ENCODE peak calls at places on chromosomes 16 and 17, in nine cellular contexts. J is heart left ventricle, H is breast epithelium, V is IMR-90, Z is sigmoid colon, Y is adrenal gland, P is HCT116, M is uterus, B is Peyer's patch. O is an unnamed sample.

GRCh38 chr17:27631409-27631755 is 394 bp downstream of the LGALS9 start:
- DNase-seq in J (no peak), H (no peak), V (no peak), Z (no peak), Y (no peak), P (no peak), M (no peak), B (peak), O (no peak)

GRCh38 chr16:67170168-67170947 is at the start of gene NOL3:
- DNase-seq in J (peak), H (peak), V (peak), Z (peak), Y (peak), P (no peak), M (peak), B (peak), O (peak)

GRCh38 chr17:40878044-40878443 is 7.0 kb downstream of the KRT20 start:
- DNase-seq in J (no peak), H (no peak), V (no peak), Z (no peak), Y (no peak), P (no peak), M (no peak), B (no peak), O (no peak)

GRCh38 chr17:77744268-77744988 is 214.1 kb upstream of the TNRC6C start:
- DNase-seq in J (peak), H (no peak), V (no peak), Z (peak), Y (no peak), P (no peak), M (no peak), B (no peak), O (no peak)

GRCh38 chr17:2981325-2981724 is 82.1 kb downstream of the OR1D5 start:
- DNase-seq in J (no peak), H (no peak), V (no peak), Z (peak), Y (no peak), P (no peak), M (no peak), B (no peak), O (no peak)

GRCh38 chr17:37770631-37771518 is 26.0 kb upstream of the HNF1B start:
- DNase-seq in J (peak), H (peak), V (peak), Z (no peak), Y (peak), P (peak), M (no peak), B (no peak), O (peak)

GRCh38 chr17:21399476-21400203 is 23.5 kb downstream of the KCNJ12 start:
- DNase-seq in J (no peak), H (no peak), V (no peak), Z (no peak), Y (no peak), P (no peak), M (no peak), B (no peak), O (no peak)

GRCh38 chr16:84303023-84303422 is 8.3 kb downstream of the WFDC1 start:
- DNase-seq in J (peak), H (no peak), V (peak), Z (peak), Y (peak), P (no peak), M (peak), B (no peak), O (no peak)

GRCh38 chr17:42438600-42439567 is 15.8 kb upstream of the CAVIN1 start:
- DNase-seq in J (no peak), H (no peak), V (no peak), Z (no peak), Y (peak), P (no peak), M (no peak), B (peak), O (no peak)

GRCh38 chr17:49674507-49674906 is 3.4 kb downstream of the SPOP start:
- DNase-seq in J (no peak), H (no peak), V (no peak), Z (no peak), Y (no peak), P (no peak), M (no peak), B (no peak), O (no peak)

GRCh38 chr17:69637399-69638165 is 223.1 kb downstream of the MAP2K6 start:
- DNase-seq in J (no peak), H (no peak), V (peak), Z (no peak), Y (no peak), P (no peak), M (no peak), B (no peak), O (peak)

GRCh38 chr16:85986931-85987749 is 88.2 kb downstream of the IRF8 start:
- DNase-seq in J (no peak), H (no peak), V (no peak), Z (peak), Y (no peak), P (no peak), M (no peak), B (no peak), O (peak)

GRCh38 chr16:5321925-5322324 is 224.3 kb upstream of the EEF2KMT start:
- DNase-seq in J (no peak), H (no peak), V (no peak), Z (no peak), Y (no peak), P (no peak), M (no peak), B (no peak), O (no peak)

GRCh38 chr17:57995076-57995956 is 7.3 kb upstream of the VEZF1 start:
- DNase-seq in J (peak), H (peak), V (peak), Z (peak), Y (peak), P (peak), M (peak), B (peak), O (peak)
- TF ChIP-seq POLR2A in J (no peak), H (no peak), V (no peak), Z (no peak), Y (no peak), P (no peak), M (no peak), B (peak), O (peak)

DNA sequence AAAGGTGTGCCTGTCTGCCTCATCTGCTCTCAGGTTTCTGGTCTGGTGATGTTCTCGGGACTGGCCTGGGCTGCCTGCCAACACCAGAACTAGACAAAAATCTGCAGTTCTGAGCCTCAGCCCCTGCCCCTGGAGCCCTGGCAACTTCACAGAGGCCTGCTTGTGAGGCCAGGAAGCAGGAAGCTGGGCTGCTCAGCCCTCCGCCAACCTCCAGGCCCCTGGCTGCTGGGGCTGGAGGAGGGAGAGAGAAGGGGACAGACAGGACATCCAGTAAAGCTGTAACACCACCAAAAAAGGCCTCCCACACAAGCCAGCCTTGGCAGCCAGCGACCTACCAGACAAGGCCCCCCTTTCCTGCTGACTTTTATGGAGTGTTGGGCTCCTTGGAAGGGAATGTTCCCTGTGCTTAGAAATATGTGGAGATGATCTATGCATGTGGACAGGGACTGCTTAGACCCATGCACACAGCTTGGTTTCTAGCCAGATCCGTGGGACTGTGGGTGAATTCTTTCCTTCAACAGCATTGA is 157.6 kb downstream of the XYLT1 start:
- DNase-seq in J (peak), H (peak), V (peak), Z (peak), Y (peak), P (no peak), M (peak), B (no peak), O (no peak)
- TF ChIP-seq POLR2A in J (no peak), H (no peak), V (no peak), Z (no peak), Y (no peak), P (no peak), M (no peak), B (no peak), O (no peak)

GRCh38 chr17:59370580-59371299 is 39.3 kb downstream of the YPEL2 start:
- DNase-seq in J (no peak), H (no peak), V (no peak), Z (peak), Y (no peak), P (no peak), M (no peak), B (peak), O (no peak)

GRCh38 chr17:59371426-59372099 is 40.1 kb downstream of the YPEL2 start:
- DNase-seq in J (no peak), H (no peak), V (no peak), Z (peak), Y (peak), P (no peak), M (peak), B (no peak), O (no peak)

GRCh38 chr17:59373879-59374495 is 42.5 kb downstream of the YPEL2 start:
- DNase-seq in J (no peak), H (no peak), V (peak), Z (peak), Y (peak), P (no peak), M (peak), B (no peak), O (no peak)

GRCh38 chr17:59369026-59369724 is 37.7 kb downstream of the YPEL2 start:
- DNase-seq in J (no peak), H (no peak), V (no peak), Z (no peak), Y (no peak), P (no peak), M (no peak), B (no peak), O (no peak)

GRCh38 chr17:59372138-59372751 is 40.8 kb downstream of the YPEL2 start:
- DNase-seq in J (peak), H (no peak), V (peak), Z (peak), Y (peak), P (no peak), M (peak), B (peak), O (no peak)
- TF ChIP-seq POLR2A in J (no peak), H (no peak), V (no peak), Z (no peak), Y (no peak), P (no peak), M (peak), B (no peak), O (no peak)

DNA sequence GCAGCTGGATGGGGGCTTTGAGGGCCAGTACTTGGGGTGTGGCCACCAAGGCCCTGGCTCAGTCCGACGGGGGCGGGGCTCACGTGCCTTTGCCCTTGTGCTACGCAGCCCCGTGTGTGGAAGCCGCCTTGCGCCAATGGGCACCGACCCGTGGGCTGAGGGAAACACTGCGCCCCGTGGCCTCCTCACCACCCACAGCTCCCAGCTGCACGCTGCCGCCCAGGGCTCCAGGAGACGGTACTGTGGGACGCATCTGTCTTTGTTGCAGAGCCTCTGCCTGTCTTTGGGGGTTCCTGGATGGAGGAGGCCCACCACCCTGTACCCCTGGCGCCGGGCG is 7.6 kb downstream of the CDH15 start:
- DNase-seq in J (no peak), H (no peak), V (no peak), Z (no peak), Y (no peak), P (no peak), M (no peak), B (no peak), O (no peak)
- TF ChIP-seq POLR2A in J (no peak), H (no peak), V (no peak), Z (no peak), Y (no peak), P (no peak), M (no peak), B (no peak), O (no peak)

GRCh38 chr17:8156174-8156992 is 4.2 kb upstream of the PER1 start:
- DNase-seq in J (peak), H (peak), V (peak), Z (peak), Y (peak), P (peak), M (peak), B (peak), O (peak)
- TF ChIP-seq POLR2A in J (peak), H (peak), V (peak), Z (peak), Y (peak), P (peak), M (peak), B (peak), O (peak)

GRCh38 chr16:89893642-89894548 is 20.5 kb downstream of the TCF25 start:
- DNase-seq in J (no peak), H (no peak), V (no peak), Z (no peak), Y (no peak), P (no peak), M (no peak), B (no peak), O (no peak)
- TF ChIP-seq POLR2A in J (no peak), H (no peak), V (no peak), Z (no peak), Y (no peak), P (no peak), M (no peak), B (no peak), O (no peak)

GRCh38 chr17:48632579-48633265 is 6.6 kb upstream of the HOXB9 start:
- DNase-seq in J (no peak), H (no peak), V (no peak), Z (peak), Y (no peak), P (no peak), M (no peak), B (no peak), O (no peak)

GRCh38 chr17:48629411-48629759 is 3.2 kb upstream of the HOXB9 start:
- DNase-seq in J (no peak), H (no peak), V (no peak), Z (no peak), Y (no peak), P (no peak), M (no peak), B (no peak), O (no peak)

GRCh38 chr17:48630009-48630924 is 4.1 kb upstream of the HOXB9 start:
- DNase-seq in J (no peak), H (no peak), V (no peak), Z (no peak), Y (no peak), P (no peak), M (no peak), B (no peak), O (no peak)

GRCh38 chr17:48631693-48632578 is 5.8 kb upstream of the HOXB9 start:
- DNase-seq in J (no peak), H (no peak), V (no peak), Z (peak), Y (no peak), P (no peak), M (no peak), B (no peak), O (no peak)

DNA sequence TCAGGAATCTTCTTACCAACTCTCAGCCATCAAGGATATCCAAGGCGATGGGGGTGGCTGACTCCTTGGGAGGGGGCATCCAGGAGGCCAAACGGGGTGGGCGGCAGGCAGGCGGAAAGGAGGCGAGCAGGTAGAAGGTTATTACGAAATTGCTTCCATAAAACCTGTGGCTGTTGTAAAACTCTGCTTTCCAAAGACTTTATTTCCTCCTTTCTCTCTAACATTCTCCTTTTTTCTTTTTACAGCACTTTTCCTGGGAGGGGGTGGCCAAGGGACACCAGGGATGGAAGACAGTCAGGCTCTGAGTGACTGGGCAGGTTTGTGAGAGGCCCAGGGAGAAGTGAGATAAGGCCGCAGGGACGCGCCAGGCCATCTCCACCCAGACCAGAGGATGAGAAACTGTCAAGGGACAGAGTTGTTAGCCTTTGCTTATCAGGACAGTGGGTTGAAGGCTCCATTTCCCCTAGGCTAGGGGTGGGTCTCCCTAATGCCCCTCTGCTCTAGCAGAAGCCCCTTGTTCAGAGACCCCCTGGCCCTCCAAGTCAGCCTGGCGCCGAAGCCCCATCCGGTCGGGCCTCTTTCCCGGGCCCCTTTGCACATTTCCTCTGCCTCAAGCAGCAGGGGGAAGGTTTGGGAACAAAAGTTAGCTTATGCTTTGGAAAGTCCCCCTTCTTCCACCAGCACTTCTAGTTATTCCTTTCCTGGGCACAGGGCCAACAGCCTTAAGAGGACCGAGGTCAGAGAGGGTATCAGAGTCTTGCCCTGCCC is 5.0 kb upstream of the HOXB9 start:
- DNase-seq in J (no peak), H (no peak), V (no peak), Z (peak), Y (no peak), P (no peak), M (no peak), B (no peak), O (no peak)
- TF ChIP-seq POLR2A in J (no peak), H (no peak), V (no peak), Z (no peak), Y (no peak), P (no peak), M (no peak), B (no peak), O (no peak)

GRCh38 chr16:47460755-47461597 is at the start of the genes ITFG1 and PHKB:
- DNase-seq in J (peak), H (peak), V (peak), Z (peak), Y (peak), P (peak), M (peak), B (peak), O (peak)
- TF ChIP-seq POLR2A in J (no peak), H (no peak), V (peak), Z (no peak), Y (peak), P (peak), M (peak), B (peak), O (peak)

GRCh38 chr16:55849536-55849935 is 16.6 kb upstream of the CES1 start:
- DNase-seq in J (no peak), H (no peak), V (no peak), Z (no peak), Y (no peak), P (no peak), M (no peak), B (no peak), O (no peak)

GRCh38 chr16:55843105-55843395 is 10.2 kb upstream of the CES1 start:
- DNase-seq in J (no peak), H (no peak), V (no peak), Z (no peak), Y (no peak), P (no peak), M (no peak), B (no peak), O (no peak)

GRCh38 chr16:55842369-55843104 is 9.6 kb upstream of the CES1 start:
- DNase-seq in J (no peak), H (no peak), V (peak), Z (no peak), Y (peak), P (peak), M (no peak), B (no peak), O (peak)

GRCh38 chr16:55846598-55847346 is 13.9 kb upstream of the CES1 start:
- DNase-seq in J (no peak), H (no peak), V (no peak), Z (no peak), Y (no peak), P (no peak), M (no peak), B (no peak), O (no peak)
- TF ChIP-seq POLR2A in J (no peak), H (no peak), V (no peak), Z (no peak), Y (no peak), P (no peak), M (no peak), B (no peak), O (no peak)

O was measured in H54.